ENCODE peak calls at places on chromosomes 2 and 18, in four cellular contexts. K is WTC11, U is K562, W is H1. Q is an unnamed sample.
A peak's percentile ranks its signal among the peaks of the same experiment; 100 is the strongest.

GRCh38 chr2:234133004-234133403 is 82.5 kb downstream of the SPP2 start:
- DNase-seq in W (no peak), K (no peak), U (no peak), Q (no peak)

GRCh38 chr2:181615086-181615635 is 41.7 kb downstream of the CERKL start:
- DNase-seq in U (no peak), K (no peak), W (no peak), Q (peak; percentile 21)

GRCh38 chr2:173990970-173991819 is 26.0 kb upstream of the SP3 start:
- DNase-seq in K (no peak), U (no peak), W (no peak), Q (peak; percentile 43)

GRCh38 chr2:173982182-173982714 is 17.1 kb upstream of the SP3 start:
- DNase-seq in W (no peak), U (no peak), K (no peak), Q (no peak)

GRCh38 chr2:237968048-237968862 is 1.4 kb downstream of the UBE2F start:
- DNase-seq in U (no peak), W (no peak), K (no peak), Q (peak; percentile 59)

GRCh38 chr2:446963-447540 is 159.2 kb upstream of the ALKAL2 start:
- DNase-seq in W (no peak), K (no peak), U (no peak), Q (no peak)

GRCh38 chr2:191866675-191867506 is 20.0 kb upstream of the CAVIN2 start:
- DNase-seq in K (no peak), U (peak; percentile 15), W (no peak), Q (no peak)

GRCh38 chr2:108988796-108989713 is at the start of gene EDAR:
- DNase-seq in K (peak; percentile 79), U (no peak), W (peak; percentile 51), Q (peak; percentile 67)

GRCh38 chr2:237726401-237726830 is 72.2 kb upstream of the RBM44 start:
- DNase-seq in K (no peak), W (no peak), U (no peak), Q (peak; percentile 65)

GRCh38 chr2:197304556-197305011 is 6.0 kb downstream of the ANKRD44 start:
- DNase-seq in K (no peak), U (no peak), W (no peak), Q (no peak)

GRCh38 chr2:70094978-70095832 is 7.9 kb downstream of the PCBP1 start:
- DNase-seq in K (no peak), U (no peak), W (no peak), Q (no peak)

DNA sequence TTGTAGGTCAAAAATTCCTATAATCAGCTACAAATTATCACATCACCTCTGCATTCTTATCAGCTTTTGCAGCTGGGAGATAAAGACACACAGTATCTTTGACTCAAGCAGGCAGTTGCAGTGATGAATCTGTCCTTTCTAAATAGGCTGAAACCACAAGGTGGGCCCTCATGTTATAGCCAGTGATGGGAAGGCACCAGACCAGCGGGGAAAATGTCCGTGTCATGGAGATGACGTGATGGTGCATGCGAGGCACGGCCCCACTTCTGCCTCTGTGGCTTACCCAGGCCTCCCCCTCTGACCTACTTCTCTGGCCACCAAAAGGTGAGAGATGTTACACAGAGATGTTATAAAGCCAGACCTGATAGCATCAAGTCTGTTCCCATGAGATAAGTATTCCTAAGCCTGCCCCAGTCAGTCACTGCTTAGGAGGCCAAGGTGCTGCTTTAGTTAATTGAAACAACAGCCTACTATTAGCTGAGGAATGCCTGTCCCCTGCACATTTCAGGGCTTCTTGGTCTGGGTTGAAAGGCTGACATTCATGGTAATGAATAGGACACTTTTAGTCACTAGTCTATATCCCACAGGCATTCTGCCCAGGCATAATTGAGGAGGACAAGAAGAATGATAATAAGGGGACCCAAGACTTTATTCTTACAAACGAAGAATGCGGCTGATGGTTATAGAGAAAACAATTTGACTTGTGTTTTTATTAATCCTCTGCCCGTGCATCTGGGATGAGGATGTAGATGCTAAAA is 327.9 kb downstream of the LPIN1 start:
- DNase-seq in K (no peak), W (no peak), U (peak; percentile 70), Q (peak; percentile 41)
- TF ChIP-seq TEAD4 in K (no peak), W (no peak), U (no peak), Q (no peak)

GRCh38 chr2:218012306-218012705 is 9.5 kb upstream of the TNS1 start:
- DNase-seq in W (no peak), K (no peak), U (no peak), Q (no peak)
- TF ChIP-seq TEAD4 in W (no peak), K (no peak), U (no peak), Q (no peak)

GRCh38 chr2:64090264-64090663 is 54.0 kb downstream of the PELI1 start:
- DNase-seq in U (no peak), K (no peak), W (no peak), Q (no peak)

GRCh38 chr2:64093341-64093740 is 50.9 kb downstream of the PELI1 start:
- DNase-seq in K (no peak), W (no peak), U (no peak), Q (no peak)

GRCh38 chr2:64086347-64087082 is 57.7 kb downstream of the PELI1 start:
- DNase-seq in K (no peak), W (no peak), U (no peak), Q (no peak)

GRCh38 chr2:64094663-64095382 is 49.4 kb downstream of the PELI1 start:
- DNase-seq in K (no peak), W (no peak), U (no peak), Q (no peak)

GRCh38 chr2:64092502-64092901 is 51.7 kb downstream of the PELI1 start:
- DNase-seq in K (no peak), U (no peak), W (no peak), Q (no peak)
- TF ChIP-seq TEAD4 in K (no peak), U (no peak), W (no peak), Q (no peak)

DNA sequence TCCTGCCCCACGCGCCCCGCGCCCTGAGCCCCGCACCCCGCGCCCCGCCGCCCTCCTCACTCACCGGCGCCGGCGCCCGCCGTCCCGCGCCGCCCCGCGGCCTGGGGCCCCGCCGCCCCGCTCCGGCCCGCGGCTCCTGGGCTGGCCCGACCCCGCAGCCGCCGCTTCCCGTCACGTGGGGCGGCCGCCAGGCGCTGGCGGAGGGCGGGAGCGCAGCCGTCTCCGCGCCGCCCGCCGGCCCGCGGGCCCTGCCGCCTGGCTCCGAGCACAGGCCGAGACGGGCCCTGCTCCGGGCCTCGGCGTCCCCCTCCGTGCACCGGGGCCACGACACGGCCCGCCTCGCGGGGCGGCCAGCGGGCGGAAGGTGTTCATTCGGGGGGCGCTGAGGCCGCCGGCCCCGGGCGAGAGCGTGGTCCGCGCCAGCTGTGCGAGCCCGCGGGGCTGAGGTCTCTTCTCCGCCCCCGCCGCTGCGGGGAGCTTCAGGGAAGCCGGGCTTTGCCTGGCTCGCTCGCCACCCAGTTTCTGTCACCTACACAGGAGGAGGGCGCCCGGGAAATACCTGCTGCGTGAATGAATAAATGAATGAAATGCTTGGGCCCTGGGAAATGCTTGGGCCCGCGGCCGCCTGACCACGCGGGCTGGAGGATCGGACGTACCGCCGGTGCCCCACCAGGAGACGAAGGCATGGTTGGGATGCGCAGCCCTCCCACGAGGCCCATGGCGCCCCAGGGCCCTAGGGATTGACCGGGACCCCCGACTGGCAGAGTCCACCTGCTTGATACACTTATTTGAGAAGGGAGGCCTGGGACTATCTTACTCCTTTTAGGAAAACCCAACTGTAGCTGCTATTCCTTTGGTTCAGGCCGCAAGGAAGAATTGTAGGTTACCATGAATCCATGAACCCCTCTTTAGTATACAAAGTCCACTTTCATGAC is at the start of gene TGFBRAP1:
- DNase-seq in K (peak; percentile 34), U (peak; percentile 81), W (no peak), Q (peak; percentile 93)
- TF ChIP-seq TEAD4 in K (no peak), U (peak; percentile 59), W (no peak), Q (no peak)

GRCh38 chr2:159298967-159299366 is 12.5 kb upstream of the WDSUB1 start:
- DNase-seq in W (no peak), K (no peak), U (no peak), Q (no peak)

GRCh38 chr2:159292157-159292556 is 5.7 kb upstream of the WDSUB1 start:
- DNase-seq in K (no peak), W (no peak), U (peak; percentile 26), Q (no peak)

GRCh38 chr2:159300586-159300985 is 14.1 kb upstream of the WDSUB1 start:
- DNase-seq in W (no peak), K (no peak), U (no peak), Q (no peak)

DNA sequence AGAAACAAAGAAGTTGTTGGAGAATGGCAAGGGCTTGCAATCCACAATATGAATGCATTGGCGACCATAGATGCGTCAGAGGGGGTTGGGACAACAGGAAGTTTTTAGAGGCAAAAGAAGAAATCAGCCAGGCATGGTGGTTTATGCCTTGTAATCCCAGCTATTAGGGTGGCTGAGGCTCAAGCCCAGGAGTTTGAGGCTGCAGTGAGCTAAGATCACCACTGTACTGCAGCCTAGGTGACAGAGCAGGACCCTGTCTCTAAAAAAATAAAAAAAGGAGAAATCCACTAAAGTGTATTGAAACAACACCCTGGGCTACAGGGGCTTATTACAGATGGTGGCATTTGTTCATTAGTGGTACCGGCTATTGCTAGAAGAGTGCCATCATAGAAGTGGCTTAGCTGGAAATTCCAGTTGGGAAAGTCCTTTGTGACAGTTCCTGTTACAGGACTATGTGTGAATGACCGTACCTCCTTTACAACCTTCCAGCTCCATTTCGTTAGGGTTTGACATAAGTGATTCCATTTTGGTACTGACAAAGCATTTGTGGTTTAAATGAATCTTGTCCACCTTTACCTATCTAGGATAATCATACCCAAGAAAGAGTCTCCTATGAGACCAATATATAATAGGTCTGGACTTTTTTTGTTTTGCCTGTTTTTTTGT is 10.7 kb upstream of the WDSUB1 start:
- DNase-seq in U (no peak), W (no peak), K (no peak), Q (no peak)
- TF ChIP-seq TEAD4 in U (no peak), W (no peak), K (no peak), Q (no peak)

GRCh38 chr2:172806426-172807008 is 70.9 kb downstream of the RAPGEF4 start:
- DNase-seq in W (no peak), U (peak; percentile 23), K (no peak), Q (peak; percentile 50)
- TF ChIP-seq TEAD4 in W (no peak), U (no peak), K (no peak), Q (no peak)

GRCh38 chr18:21820035-21820810 is 79.6 kb downstream of the MIB1 start:
- DNase-seq in U (peak; percentile 22), K (no peak), W (no peak), Q (peak; percentile 33)
- TF ChIP-seq TEAD4 in U (no peak), K (no peak), W (no peak), Q (no peak)

GRCh38 chr18:2982452-2983172 is 30.3 kb downstream of the LPIN2 start:
- DNase-seq in W (no peak), U (peak; percentile 49), K (no peak), Q (no peak)

GRCh38 chr18:2983296-2983695 is 29.6 kb downstream of the LPIN2 start:
- DNase-seq in U (no peak), W (no peak), K (no peak), Q (no peak)

GRCh38 chr18:2979871-2980606 is 32.9 kb downstream of the LPIN2 start:
- DNase-seq in K (no peak), W (no peak), U (no peak), Q (no peak)

GRCh38 chr18:2980607-2980923 is 32.4 kb downstream of the LPIN2 start:
- DNase-seq in K (no peak), U (no peak), W (no peak), Q (no peak)

DNA sequence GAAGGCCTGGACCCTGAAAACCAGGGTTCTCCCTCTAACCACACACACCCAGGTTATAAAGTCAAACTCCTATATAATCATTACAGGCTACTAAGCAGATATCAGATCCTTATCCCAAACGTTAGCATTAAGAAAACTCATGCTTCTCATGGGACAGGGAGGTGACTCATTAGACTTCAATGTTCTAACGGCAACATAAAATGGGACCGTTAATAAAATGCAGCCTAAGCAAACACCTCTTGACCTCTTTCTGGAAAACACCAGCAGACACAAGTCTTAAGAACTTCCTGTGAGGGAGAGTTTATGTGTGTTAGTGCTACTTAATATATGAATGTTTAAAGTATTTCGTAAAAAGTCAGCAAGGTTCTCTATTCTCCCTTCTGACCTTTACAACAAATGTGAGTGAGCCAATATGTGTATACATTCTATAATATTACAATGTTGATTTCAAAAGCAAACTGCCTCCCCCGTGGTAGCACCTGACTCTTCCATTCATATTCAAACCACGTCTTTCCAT is 31.7 kb downstream of the LPIN2 start:
- DNase-seq in K (no peak), U (no peak), W (no peak), Q (no peak)
- TF ChIP-seq TEAD4 in K (no peak), U (no peak), W (no peak), Q (no peak)